ENCODE peak calls at places on chromosomes 11 and 22, in four cellular contexts. One of them, this sample, is unnamed.

GRCh38 chr11:69063671-69064260 is 15.0 kb downstream of the TPCN2 start:
- DNase-seq in right lobe of liver: no peak
- DNase-seq in fibroblast of villous mesenchyme: no peak
- DNase-seq in mesothelial cell of epicardium: no peak
- DNase-seq in this sample: no peak

GRCh38 chr11:68837583-68838571 is 3.8 kb downstream of the CPT1A start:
- DNase-seq in right lobe of liver: peak
- DNase-seq in fibroblast of villous mesenchyme: peak
- DNase-seq in mesothelial cell of epicardium: no peak
- DNase-seq in this sample: no peak

GRCh38 chr11:115616941-115617340 is 112.7 kb upstream of the CADM1 start:
- DNase-seq in right lobe of liver: no peak
- DNase-seq in fibroblast of villous mesenchyme: peak
- DNase-seq in mesothelial cell of epicardium: no peak
- DNase-seq in this sample: no peak

GRCh38 chr11:117822522-117823033 is 2.0 kb downstream of the FXYD2 start:
- DNase-seq in right lobe of liver: peak
- DNase-seq in fibroblast of villous mesenchyme: no peak
- DNase-seq in mesothelial cell of epicardium: no peak
- DNase-seq in this sample: no peak

GRCh38 chr11:35427158-35427557 is 7.8 kb upstream of the SLC1A2 start:
- DNase-seq in right lobe of liver: no peak
- DNase-seq in fibroblast of villous mesenchyme: peak
- DNase-seq in mesothelial cell of epicardium: no peak
- DNase-seq in this sample: no peak

GRCh38 chr11:116787786-116788486 is at the start of gene ZPR1:
- DNase-seq in right lobe of liver: peak
- DNase-seq in fibroblast of villous mesenchyme: peak
- DNase-seq in mesothelial cell of epicardium: peak
- DNase-seq in this sample: peak

GRCh38 chr22:47128216-47129215 is 366.1 kb downstream of the TBC1D22A start:
- DNase-seq in right lobe of liver: peak
- DNase-seq in fibroblast of villous mesenchyme: no peak
- DNase-seq in mesothelial cell of epicardium: no peak
- DNase-seq in this sample: no peak

GRCh38 chr11:10155793-10156490 is 138.1 kb downstream of the SBF2 start:
- DNase-seq in right lobe of liver: no peak
- DNase-seq in fibroblast of villous mesenchyme: no peak
- DNase-seq in mesothelial cell of epicardium: no peak
- DNase-seq in this sample: no peak

GRCh38 chr11:61602775-61603569 is 22.1 kb upstream of the SYT7 start:
- DNase-seq in right lobe of liver: no peak
- DNase-seq in fibroblast of villous mesenchyme: peak
- DNase-seq in mesothelial cell of epicardium: no peak
- DNase-seq in this sample: no peak

GRCh38 chr11:108593214-108593909 is at the start of gene EXPH5:
- DNase-seq in right lobe of liver: peak
- DNase-seq in fibroblast of villous mesenchyme: peak
- DNase-seq in mesothelial cell of epicardium: peak
- DNase-seq in this sample: peak

GRCh38 chr11:86740628-86741488 is 59.5 kb upstream of the PRSS23 start:
- DNase-seq in right lobe of liver: no peak
- DNase-seq in fibroblast of villous mesenchyme: peak
- DNase-seq in mesothelial cell of epicardium: no peak
- DNase-seq in this sample: no peak

GRCh38 chr11:59145534-59145933 is 2.9 kb downstream of the FAM111A start:
- DNase-seq in right lobe of liver: no peak
- DNase-seq in fibroblast of villous mesenchyme: peak
- DNase-seq in mesothelial cell of epicardium: no peak
- DNase-seq in this sample: no peak

GRCh38 chr11:119909495-119909894 is 180.5 kb upstream of the NECTIN1 start:
- DNase-seq in right lobe of liver: no peak
- DNase-seq in fibroblast of villous mesenchyme: no peak
- DNase-seq in mesothelial cell of epicardium: no peak
- DNase-seq in this sample: no peak

GRCh38 chr11:108906329-108906728 is 241.5 kb downstream of the DDX10 start:
- DNase-seq in right lobe of liver: no peak
- DNase-seq in fibroblast of villous mesenchyme: peak
- DNase-seq in mesothelial cell of epicardium: no peak
- DNase-seq in this sample: no peak

GRCh38 chr11:58782066-58782465 is 50.3 kb upstream of the GLYAT start:
- DNase-seq in right lobe of liver: no peak
- DNase-seq in fibroblast of villous mesenchyme: no peak
- DNase-seq in mesothelial cell of epicardium: no peak
- DNase-seq in this sample: no peak

GRCh38 chr11:134678744-134679143 is 266.7 kb upstream of the B3GAT1 start:
- DNase-seq in right lobe of liver: no peak
- DNase-seq in fibroblast of villous mesenchyme: no peak
- DNase-seq in mesothelial cell of epicardium: no peak
- DNase-seq in this sample: no peak

GRCh38 chr11:63613517-63614135 is 607 bp downstream of the PLAAT3 start:
- DNase-seq in right lobe of liver: peak
- DNase-seq in fibroblast of villous mesenchyme: peak
- DNase-seq in mesothelial cell of epicardium: no peak
- DNase-seq in this sample: no peak

GRCh38 chr11:122044086-122044485 is 71.9 kb downstream of the BLID start:
- DNase-seq in right lobe of liver: no peak
- DNase-seq in fibroblast of villous mesenchyme: no peak
- DNase-seq in mesothelial cell of epicardium: no peak
- DNase-seq in this sample: no peak

GRCh38 chr11:69080361-69080973 is 31.7 kb downstream of the TPCN2 start:
- DNase-seq in right lobe of liver: no peak
- DNase-seq in fibroblast of villous mesenchyme: peak
- DNase-seq in mesothelial cell of epicardium: no peak
- DNase-seq in this sample: no peak

GRCh38 chr22:30556388-30556787 is 9.8 kb upstream of the SEC14L6 start:
- DNase-seq in right lobe of liver: no peak
- DNase-seq in fibroblast of villous mesenchyme: no peak
- DNase-seq in mesothelial cell of epicardium: no peak
- DNase-seq in this sample: no peak

GRCh38 chr11:2216400-2217064 is 44.9 kb upstream of the TH start:
- DNase-seq in right lobe of liver: no peak
- DNase-seq in fibroblast of villous mesenchyme: no peak
- DNase-seq in mesothelial cell of epicardium: no peak
- DNase-seq in this sample: no peak

GRCh38 chr11:117519170-117519569 is 191.5 kb downstream of the CEP164 start:
- DNase-seq in right lobe of liver: no peak
- DNase-seq in fibroblast of villous mesenchyme: no peak
- DNase-seq in mesothelial cell of epicardium: no peak
- DNase-seq in this sample: no peak

GRCh38 chr11:113587318-113587739 is 112.1 kb upstream of the DRD2 start:
- DNase-seq in right lobe of liver: no peak
- DNase-seq in fibroblast of villous mesenchyme: no peak
- DNase-seq in mesothelial cell of epicardium: no peak
- DNase-seq in this sample: no peak

GRCh38 chr11:60193687-60194433 is 11.0 kb upstream of the MS4A6A start:
- DNase-seq in right lobe of liver: no peak
- DNase-seq in fibroblast of villous mesenchyme: peak
- DNase-seq in mesothelial cell of epicardium: no peak
- DNase-seq in this sample: peak

GRCh38 chr11:4559527-4560440 is 14.8 kb downstream of the OR52M1 start:
- DNase-seq in right lobe of liver: no peak
- DNase-seq in fibroblast of villous mesenchyme: no peak
- DNase-seq in mesothelial cell of epicardium: no peak
- DNase-seq in this sample: no peak

GRCh38 chr22:18033204-18033998 is 9.0 kb upstream of the MICAL3 start:
- DNase-seq in right lobe of liver: no peak
- DNase-seq in fibroblast of villous mesenchyme: no peak
- DNase-seq in mesothelial cell of epicardium: no peak
- DNase-seq in this sample: no peak
- TF ChIP-seq CTCF in right lobe of liver: no peak
- TF ChIP-seq CTCF in fibroblast of villous mesenchyme: no peak
- TF ChIP-seq CTCF in mesothelial cell of epicardium: no peak
- TF ChIP-seq CTCF in this sample: no peak

GRCh38 chr22:38081636-38081940 is 2.4 kb downstream of the SLC16A8 start:
- DNase-seq in right lobe of liver: peak
- DNase-seq in fibroblast of villous mesenchyme: no peak
- DNase-seq in mesothelial cell of epicardium: no peak
- DNase-seq in this sample: no peak
- TF ChIP-seq CTCF in right lobe of liver: no peak
- TF ChIP-seq CTCF in fibroblast of villous mesenchyme: no peak
- TF ChIP-seq CTCF in mesothelial cell of epicardium: no peak
- TF ChIP-seq CTCF in this sample: no peak

DNA sequence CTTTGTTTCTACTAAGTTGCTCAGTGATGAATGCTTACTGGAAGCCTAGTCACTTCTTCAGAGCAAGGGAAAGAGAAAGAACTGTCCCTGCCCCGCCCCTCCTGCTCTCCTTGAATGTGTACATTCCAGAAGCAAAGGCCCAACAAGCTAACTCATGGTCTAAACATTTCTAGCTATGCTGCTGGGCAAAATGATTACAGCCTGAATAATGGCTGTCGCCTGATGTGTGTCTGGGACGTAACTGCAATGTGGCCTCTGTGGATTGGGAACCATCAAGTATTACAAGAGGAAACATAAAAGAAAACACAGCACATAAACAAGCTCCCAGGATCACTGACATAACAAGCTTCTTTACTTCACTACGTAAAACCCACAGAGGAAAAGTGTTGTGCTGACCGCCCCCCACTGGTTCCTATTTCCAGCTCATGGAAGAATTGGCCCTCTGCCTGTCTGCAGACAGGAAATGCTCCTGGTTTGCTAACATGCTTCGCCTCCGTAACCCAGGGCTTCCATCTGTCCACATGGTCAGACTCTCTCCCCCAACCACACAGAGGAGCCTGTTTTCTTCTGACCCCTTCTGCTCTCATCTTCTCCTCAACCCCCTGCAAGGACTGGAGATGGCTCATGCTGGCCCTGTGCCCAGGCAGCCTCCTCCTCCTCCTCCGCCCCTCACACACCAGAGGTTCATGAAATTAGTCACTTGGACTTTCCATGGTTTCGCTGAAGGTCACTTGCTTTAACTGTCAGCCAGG is 187.2 kb downstream of the MAML2 start:
- DNase-seq in right lobe of liver: peak
- DNase-seq in fibroblast of villous mesenchyme: peak
- DNase-seq in mesothelial cell of epicardium: peak
- DNase-seq in this sample: no peak
- TF ChIP-seq CTCF in right lobe of liver: peak
- TF ChIP-seq CTCF in fibroblast of villous mesenchyme: peak
- TF ChIP-seq CTCF in mesothelial cell of epicardium: no peak
- TF ChIP-seq CTCF in this sample: no peak

GRCh38 chr11:29272019-29272654 is 744.7 kb downstream of the KCNA4 start:
- DNase-seq in right lobe of liver: no peak
- DNase-seq in fibroblast of villous mesenchyme: peak
- DNase-seq in mesothelial cell of epicardium: no peak
- DNase-seq in this sample: no peak
- TF ChIP-seq CTCF in right lobe of liver: peak
- TF ChIP-seq CTCF in fibroblast of villous mesenchyme: peak
- TF ChIP-seq CTCF in mesothelial cell of epicardium: no peak
- TF ChIP-seq CTCF in this sample: peak

GRCh38 chr11:32092581-32093170 is 1.8 kb downstream of the RCN1 start:
- DNase-seq in right lobe of liver: no peak
- DNase-seq in fibroblast of villous mesenchyme: no peak
- DNase-seq in mesothelial cell of epicardium: no peak
- DNase-seq in this sample: no peak

GRCh38 chr11:32090774-32091370 is at the start of gene RCN1:
- DNase-seq in right lobe of liver: peak
- DNase-seq in fibroblast of villous mesenchyme: peak
- DNase-seq in mesothelial cell of epicardium: peak
- DNase-seq in this sample: peak

GRCh38 chr11:32098142-32098903 is 7.4 kb downstream of the RCN1 start:
- DNase-seq in right lobe of liver: no peak
- DNase-seq in fibroblast of villous mesenchyme: no peak
- DNase-seq in mesothelial cell of epicardium: no peak
- DNase-seq in this sample: no peak

GRCh38 chr11:32099516-32099915 is 8.6 kb downstream of the RCN1 start:
- DNase-seq in right lobe of liver: no peak
- DNase-seq in fibroblast of villous mesenchyme: no peak
- DNase-seq in mesothelial cell of epicardium: no peak
- DNase-seq in this sample: no peak

GRCh38 chr11:32094931-32095330 is 4.1 kb downstream of the RCN1 start:
- DNase-seq in right lobe of liver: no peak
- DNase-seq in fibroblast of villous mesenchyme: no peak
- DNase-seq in mesothelial cell of epicardium: no peak
- DNase-seq in this sample: no peak
- TF ChIP-seq CTCF in right lobe of liver: no peak
- TF ChIP-seq CTCF in fibroblast of villous mesenchyme: no peak
- TF ChIP-seq CTCF in mesothelial cell of epicardium: no peak
- TF ChIP-seq CTCF in this sample: no peak

This sample was measured in neural crest cell.